ENCODE peak calls at places on chromosomes 5 and 9, in eight cellular contexts. Y, Z, L, D, E, I, S and P are unnamed samples.

GRCh38 chr5:139445325-139446170 is 6.2 kb upstream of the DNAJC18 start:
- DNase-seq in I (peak), D (no peak), L (no peak), E (no peak), S (no peak), Z (no peak), Y (no peak), P (no peak)

GRCh38 chr5:139204196-139204595 is 6.0 kb upstream of the SIL1 start:
- DNase-seq in S (no peak), E (no peak), I (no peak), Z (no peak), D (no peak), Y (no peak), L (no peak), P (no peak)

GRCh38 chr5:67077296-67077695 is 119.3 kb downstream of the CD180 start:
- DNase-seq in Y (no peak), D (no peak), E (no peak), L (no peak), I (no peak), S (no peak), Z (no peak), P (no peak)

GRCh38 chr5:14364576-14365472 is 216.8 kb upstream of the OTULINL start:
- DNase-seq in I (peak), D (peak), Z (no peak), S (no peak), L (peak), E (no peak), Y (no peak), P (no peak)

GRCh38 chr9:35559792-35560530 is 45.1 kb upstream of the TESK1 start:
- DNase-seq in D (no peak), L (no peak), Y (no peak), S (no peak), I (no peak), E (no peak), Z (no peak), P (no peak)

GRCh38 chr5:95644351-95645042 is 2.1 kb upstream of the RFESD start:
- DNase-seq in L (peak), S (peak), D (no peak), Z (peak), Y (peak), E (peak), I (peak), P (no peak)

GRCh38 chr5:109701252-109701651 is 11.5 kb downstream of the MAN2A1 start:
- DNase-seq in S (no peak), D (no peak), I (peak), Y (no peak), E (no peak), Z (no peak), L (no peak), P (no peak)

GRCh38 chr5:158492850-158493249 is 606.9 kb downstream of the EBF1 start:
- DNase-seq in Z (peak), I (no peak), E (no peak), S (no peak), Y (no peak), L (no peak), D (no peak), P (peak)

GRCh38 chr9:69476016-69476415 is 151.0 kb downstream of the ENTREP1 start:
- DNase-seq in E (no peak), Z (no peak), I (no peak), D (no peak), S (peak), L (no peak), Y (peak), P (no peak)

GRCh38 chr9:21764736-21765245 is 37.6 kb upstream of the MTAP start:
- DNase-seq in I (no peak), E (no peak), Z (no peak), S (no peak), Y (no peak), L (no peak), D (no peak), P (no peak)

GRCh38 chr9:110969971-110970381 is 68.3 kb downstream of the LPAR1 start:
- DNase-seq in Z (peak), S (no peak), Y (no peak), E (no peak), D (no peak), L (no peak), I (peak), P (no peak)

GRCh38 chr5:72394688-72395087 is 74.5 kb downstream of the PTCD2 start:
- DNase-seq in D (no peak), Y (no peak), L (no peak), E (no peak), Z (no peak), I (no peak), S (no peak), P (no peak)

GRCh38 chr9:135198889-135199288 is 111.4 kb downstream of the OLFM1 start:
- DNase-seq in D (no peak), L (no peak), Y (no peak), E (no peak), Z (no peak), I (no peak), S (no peak), P (no peak)

GRCh38 chr9:112586600-112587155 is 100.1 kb downstream of the KIAA1958 start:
- DNase-seq in I (no peak), E (no peak), Y (no peak), L (no peak), S (no peak), Z (no peak), D (no peak), P (no peak)

GRCh38 chr9:127121628-127122175 is 733 bp downstream of the ANGPTL2 start:
- DNase-seq in Z (no peak), L (no peak), E (no peak), I (no peak), Y (no peak), S (no peak), D (peak), P (no peak)

GRCh38 chr9:122844137-122844536 is 15.7 kb upstream of the PDCL start:
- DNase-seq in D (no peak), Z (no peak), E (no peak), L (no peak), I (no peak), S (no peak), Y (no peak), P (no peak)

GRCh38 chr5:172599204-172599567 is 41.9 kb upstream of the NEURL1B start:
- DNase-seq in S (no peak), Y (no peak), I (no peak), Z (no peak), E (no peak), L (no peak), D (no peak), P (no peak)

GRCh38 chr9:133169102-133169501 is 5.4 kb upstream of the GBGT1 start:
- DNase-seq in I (no peak), S (no peak), L (no peak), D (peak), Y (no peak), Z (no peak), E (no peak), P (no peak)

GRCh38 chr5:136374003-136374402 is 8.7 kb upstream of the TRPC7 start:
- DNase-seq in Z (peak), E (no peak), I (peak), D (no peak), L (no peak), Y (no peak), S (no peak), P (no peak)

GRCh38 chr9:131382850-131383729 is 10.8 kb upstream of the PRRC2B start:
- DNase-seq in E (no peak), D (no peak), S (no peak), Z (no peak), I (peak), Y (no peak), L (no peak), P (peak)

GRCh38 chr5:151469992-151470391 is 22.6 kb downstream of the SLC36A1 start:
- DNase-seq in D (no peak), Y (no peak), L (no peak), Z (no peak), I (no peak), E (no peak), S (no peak), P (no peak)

GRCh38 chr5:74251106-74252032 is 389.2 kb downstream of the ENC1 start:
- DNase-seq in E (no peak), L (no peak), Z (peak), D (no peak), S (no peak), I (peak), Y (no peak), P (no peak)

GRCh38 chr5:32628049-32628803 is 42.9 kb downstream of the SUB1 start:
- DNase-seq in D (no peak), I (no peak), Y (no peak), L (no peak), S (no peak), E (no peak), Z (no peak), P (no peak)

GRCh38 chr5:134466241-134467069 is 54.8 kb upstream of the CDKN2AIPNL start:
- DNase-seq in D (peak), S (peak), E (peak), Z (peak), I (peak), L (peak), Y (peak), P (peak)

GRCh38 chr5:145260670-145261069 is 574.5 kb downstream of the PRELID2 start:
- DNase-seq in D (no peak), E (no peak), L (no peak), Y (no peak), S (no peak), Z (no peak), I (no peak), P (no peak)

GRCh38 chr5:157793298-157793791 is 49.8 kb downstream of the LSM11 start:
- DNase-seq in S (no peak), Z (no peak), E (no peak), D (no peak), I (no peak), Y (no peak), L (no peak), P (no peak)